ENCODE peak calls at places on chromosome 17, in six cellular contexts. Q is GM23248; C is heart right ventricle; K is SJCRH30; J is PC-9; O is CD8-positive, alpha-beta memory T cell. L is an unnamed sample. For H3K9me3, the result is how much of the 10 kb centered on the place peaks cover.

GRCh38 chr17:63470116-63470515 is 6.7 kb upstream of the ACE start:
- DNase-seq in Q (no peak), O (no peak), J (no peak), K (no peak), C (no peak), L (no peak)

GRCh38 chr17:37490022-37490587 is 414 bp downstream of the DUSP14 start:
- DNase-seq in Q (peak), K (peak), J (no peak), O (peak), C (peak), L (peak)

GRCh38 chr17:73872816-73873215 is 228.6 kb upstream of the SDK2 start:
- DNase-seq in O (no peak), J (no peak), K (no peak), Q (no peak), C (no peak), L (no peak)

GRCh38 chr17:65776890-65777289 is 215.4 kb upstream of the AXIN2 start:
- DNase-seq in K (no peak), Q (no peak), C (no peak), O (no peak), J (no peak), L (no peak)

GRCh38 chr17:22463110-22463850 is 771.0 kb downstream of the KCNJ18 start:
- DNase-seq in J (no peak), C (no peak), Q (no peak), K (no peak), O (no peak), L (no peak)

GRCh38 chr17:14201087-14201486 is 35.6 kb downstream of the CDRT15 start:
- DNase-seq in K (no peak), O (peak), C (no peak), Q (peak), J (no peak), L (no peak)

GRCh38 chr17:80619535-80620235 is 75.0 kb downstream of the RPTOR start:
- DNase-seq in C (no peak), O (no peak), Q (peak), J (peak), K (no peak), L (no peak)

GRCh38 chr17:81134064-81134781 is 31.1 kb upstream of the PVALEF start:
- DNase-seq in K (no peak), O (no peak), C (no peak), Q (no peak), J (no peak), L (no peak)

GRCh38 chr17:8166731-8167130 is 4.0 kb upstream of the VAMP2 start:
- DNase-seq in Q (no peak), K (no peak), O (no peak), C (no peak), J (no peak), L (no peak)

GRCh38 chr17:47942568-47942967 is 1.2 kb downstream of the PNPO start:
- DNase-seq in O (no peak), C (no peak), J (no peak), K (no peak), Q (no peak), L (no peak)

GRCh38 chr17:26809033-26809432 is 484.9 kb upstream of the WSB1 start:
- DNase-seq in J (no peak), C (no peak), K (no peak), O (no peak), Q (no peak), L (no peak)
- H3K9me3 ChIP-seq in J (under half), C (under half), K (under half), O (under half), Q (under half), L (under half)

GRCh38 chr17:72797142-72797541 is 295.3 kb downstream of the SLC39A11 start:
- DNase-seq in K (no peak), Q (no peak), O (no peak), C (no peak), J (no peak), L (no peak)

GRCh38 chr17:72792771-72793170 is 299.7 kb downstream of the SLC39A11 start:
- DNase-seq in K (no peak), J (no peak), C (no peak), O (no peak), Q (no peak), L (no peak)

GRCh38 chr17:72794152-72794551 is 298.3 kb downstream of the SLC39A11 start:
- DNase-seq in O (no peak), Q (no peak), C (no peak), K (no peak), J (no peak), L (no peak)

GRCh38 chr17:72790194-72790593 is 302.3 kb downstream of the SLC39A11 start:
- DNase-seq in Q (no peak), C (no peak), K (no peak), J (no peak), O (no peak), L (no peak)

GRCh38 chr17:72795941-72796340 is 296.5 kb downstream of the SLC39A11 start:
- DNase-seq in O (no peak), K (no peak), Q (no peak), C (no peak), J (no peak), L (no peak)
- H3K9me3 ChIP-seq in O (under half), K (under half), Q (under half), C (under half), J (under half), L (under half)

DNA sequence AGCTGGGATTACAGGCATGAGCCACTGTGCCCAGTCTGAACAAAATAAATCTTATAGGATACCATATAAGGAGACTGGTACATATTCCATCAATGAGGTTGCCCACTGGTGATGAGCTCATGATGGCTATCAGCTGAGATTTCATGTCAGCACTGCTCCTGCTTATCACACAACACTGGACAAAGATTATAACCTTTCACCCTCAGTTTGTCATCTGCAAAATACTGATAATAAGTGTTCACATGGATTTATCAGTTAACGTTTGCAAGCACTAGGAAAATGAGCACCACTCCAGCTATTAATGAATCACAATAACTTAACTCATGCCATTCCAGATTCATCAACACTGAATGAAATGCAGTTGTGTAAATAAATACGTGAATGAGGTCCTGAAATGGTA is 83.7 kb downstream of the SSH2 start:
- DNase-seq in C (no peak), K (no peak), Q (no peak), O (no peak), J (no peak), L (no peak)
- H3K9me3 ChIP-seq in C (under half), K (under half), Q (under half), O (under half), J (under half), L (under half)

DNA sequence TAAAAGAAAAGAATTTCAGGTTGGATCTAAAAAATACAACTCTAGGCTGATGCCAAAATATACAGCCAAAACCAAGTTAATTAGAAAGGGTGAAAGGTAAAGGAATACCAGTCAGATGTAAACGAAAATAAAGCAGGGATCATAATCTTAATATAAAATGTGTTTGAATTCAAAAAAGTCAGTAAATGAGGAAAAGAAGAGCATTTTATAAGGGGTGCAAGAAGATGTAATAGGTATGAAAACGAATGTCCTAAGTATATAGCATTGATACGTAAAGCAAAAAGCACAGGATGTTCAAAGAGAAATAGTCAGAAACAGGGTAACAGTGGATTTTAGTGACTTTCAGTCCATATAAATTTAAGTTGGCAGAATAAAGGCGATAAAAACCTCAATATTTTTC is 2.5 kb downstream of the OR3A1 start:
- DNase-seq in C (no peak), Q (no peak), J (no peak), O (no peak), K (no peak), L (no peak)
- H3K9me3 ChIP-seq in C (under half), Q (under half), J (under half), O (under half), K (under half), L (under half)

L was measured in T-helper 17 cell.